ENCODE peak calls at places on chromosome 4, in seven cellular contexts. Y is GM20000, V is thyroid gland, B is lower leg skin, W is uterus, D is K562, H is Peyer's patch. Z is an unnamed sample.

GRCh38 chr4:80154547-80154933 is 42.8 kb upstream of the PRDM8 start:
- DNase-seq in Y (no peak), V (no peak), B (no peak), W (no peak), D (no peak), H (no peak), Z (no peak)

GRCh38 chr4:98929341-98930267 is 671 bp upstream of the EIF4E start:
- DNase-seq in Y (peak; percentile 59), V (peak; percentile 51), B (peak; percentile 72), W (peak; percentile 82), D (peak; percentile 58), H (peak; percentile 53), Z (peak; percentile 97)

GRCh38 chr4:19300213-19300612 is 951.5 kb upstream of the SLIT2 start:
- DNase-seq in Y (no peak), V (no peak), B (no peak), W (no peak), D (no peak), H (no peak), Z (no peak)

GRCh38 chr4:159258889-159259560 is 156.1 kb downstream of the RAPGEF2 start:
- DNase-seq in Y (no peak), V (no peak), B (no peak), W (no peak), D (no peak), H (no peak), Z (no peak)

GRCh38 chr4:140091305-140091704 is 62.7 kb downstream of the MAML3 start:
- DNase-seq in Y (no peak), V (no peak), B (no peak), W (no peak), D (no peak), H (no peak), Z (no peak)

GRCh38 chr4:71545168-71545567 is 206.3 kb downstream of the SLC4A4 start:
- DNase-seq in Y (no peak), V (no peak), B (no peak), W (no peak), D (no peak), H (no peak), Z (no peak)

GRCh38 chr4:137998666-137999429 is 243.3 kb downstream of the SLC7A11 start:
- DNase-seq in Y (no peak), V (no peak), B (no peak), W (no peak), D (no peak), H (no peak), Z (no peak)

GRCh38 chr4:92231511-92231910 is 72.3 kb upstream of the GRID2 start:
- DNase-seq in Y (no peak), V (no peak), B (no peak), W (no peak), D (no peak), H (no peak), Z (no peak)

GRCh38 chr4:67764183-67764582 is 10.0 kb upstream of the GNRHR start:
- DNase-seq in Y (no peak), V (no peak), B (no peak), W (no peak), D (no peak), H (no peak), Z (no peak)

GRCh38 chr4:42331914-42332368 is 65.3 kb upstream of the SHISA3 start:
- DNase-seq in Y (peak; percentile 28), V (no peak), B (peak; percentile 21), W (no peak), D (no peak), H (no peak), Z (no peak)

GRCh38 chr4:129092636-129093172 is 635 bp downstream of the SCLT1 start:
- DNase-seq in Y (no peak), V (no peak), B (no peak), W (no peak), D (no peak), H (no peak), Z (no peak)

GRCh38 chr4:186486172-186486571 is 69.2 kb downstream of the MTNR1A start:
- DNase-seq in Y (no peak), V (peak; percentile 13), B (no peak), W (no peak), D (no peak), H (no peak), Z (no peak)

GRCh38 chr4:75561789-75562188 is 5.9 kb downstream of the ODAPH start:
- DNase-seq in Y (no peak), V (no peak), B (no peak), W (no peak), D (no peak), H (no peak), Z (no peak)

GRCh38 chr4:68927165-68927564 is 24.4 kb downstream of the UGT2A3 start:
- DNase-seq in Y (no peak), V (no peak), B (no peak), W (no peak), D (no peak), H (no peak), Z (no peak)

GRCh38 chr4:7909966-7910720 is 29.5 kb downstream of the AFAP1 start:
- DNase-seq in Y (no peak), V (peak; percentile 41), B (no peak), W (peak; percentile 64), D (no peak), H (no peak), Z (no peak)

GRCh38 chr4:100421356-100421978 is 96.4 kb downstream of the EMCN start:
- DNase-seq in Y (no peak), V (no peak), B (no peak), W (no peak), D (no peak), H (no peak), Z (no peak)

GRCh38 chr4:10734697-10735096 is 50.1 kb upstream of the CLNK start:
- DNase-seq in Y (no peak), V (no peak), B (no peak), W (no peak), D (no peak), H (peak; percentile 52), Z (no peak)

GRCh38 chr4:122755675-122756074 is 23.2 kb downstream of the BBS12 start:
- DNase-seq in Y (no peak), V (no peak), B (no peak), W (no peak), D (no peak), H (no peak), Z (no peak)

GRCh38 chr4:76950052-76950845 is 697 bp downstream of the SEPTIN11 start:
- DNase-seq in Y (peak; percentile 61), V (peak; percentile 47), B (peak; percentile 36), W (peak; percentile 45), D (peak; percentile 59), H (peak; percentile 31), Z (no peak)

GRCh38 chr4:38387348-38387747 is 276.7 kb upstream of the KLF3 start:
- DNase-seq in Y (no peak), V (peak; percentile 98), B (peak; percentile 72), W (peak; percentile 86), D (no peak), H (no peak), Z (no peak)

GRCh38 chr4:84503495-84504437 is 4.7 kb upstream of the NKX6-1 start:
- DNase-seq in Y (peak; percentile 72), V (no peak), B (no peak), W (no peak), D (peak; percentile 61), H (no peak), Z (no peak)

GRCh38 chr4:10584042-10584441 is 100.5 kb downstream of the CLNK start:
- DNase-seq in Y (peak; percentile 55), V (peak; percentile 13), B (no peak), W (no peak), D (no peak), H (no peak), Z (no peak)

GRCh38 chr4:153547520-153547919 is 81.4 kb downstream of the TMEM131L start:
- DNase-seq in Y (no peak), V (no peak), B (no peak), W (no peak), D (no peak), H (no peak), Z (no peak)

GRCh38 chr4:123824524-123824923 is 427.9 kb downstream of the SPRY1 start:
- DNase-seq in Y (no peak), V (no peak), B (no peak), W (no peak), D (no peak), H (no peak), Z (no peak)

GRCh38 chr4:109368661-109369060 is 65.0 kb upstream of the SEC24B start:
- DNase-seq in Y (no peak), V (no peak), B (no peak), W (no peak), D (no peak), H (no peak), Z (no peak)

GRCh38 chr4:183798921-183799307 is 106.2 kb upstream of the STOX2 start:
- DNase-seq in Y (no peak), V (peak; percentile 15), B (no peak), W (no peak), D (no peak), H (no peak), Z (no peak)
- TF ChIP-seq CTCF in Y (no peak), V (no peak), B (no peak), W (no peak), D (no peak), H (no peak), Z (no peak)

GRCh38 chr4:653080-653821 is 20.8 kb downstream of the ATP5ME start:
- DNase-seq in Y (no peak), V (no peak), B (no peak), W (no peak), D (no peak), H (no peak), Z (no peak)

GRCh38 chr4:654871-655734 is 19.0 kb downstream of the ATP5ME start:
- DNase-seq in Y (no peak), V (no peak), B (no peak), W (no peak), D (no peak), H (no peak), Z (no peak)

GRCh38 chr4:655735-656151 is 18.3 kb downstream of the ATP5ME start:
- DNase-seq in Y (no peak), V (no peak), B (no peak), W (no peak), D (no peak), H (no peak), Z (no peak)

GRCh38 chr4:654526-654845 is 19.6 kb downstream of the ATP5ME start:
- DNase-seq in Y (no peak), V (no peak), B (no peak), W (no peak), D (no peak), H (no peak), Z (no peak)

GRCh38 chr4:653831-654525 is 20.1 kb downstream of the ATP5ME start:
- DNase-seq in Y (no peak), V (no peak), B (no peak), W (no peak), D (no peak), H (no peak), Z (no peak)
- TF ChIP-seq CTCF in Y (no peak), V (no peak), B (no peak), W (no peak), D (no peak), H (no peak), Z (no peak)

GRCh38 chr4:181261279-181261678 is 981.9 kb upstream of the TENM3 start:
- DNase-seq in Y (no peak), V (no peak), B (no peak), W (no peak), D (no peak), H (no peak), Z (no peak)
- TF ChIP-seq CTCF in Y (no peak), V (no peak), B (no peak), W (no peak), D (no peak), H (no peak), Z (no peak)

DNA sequence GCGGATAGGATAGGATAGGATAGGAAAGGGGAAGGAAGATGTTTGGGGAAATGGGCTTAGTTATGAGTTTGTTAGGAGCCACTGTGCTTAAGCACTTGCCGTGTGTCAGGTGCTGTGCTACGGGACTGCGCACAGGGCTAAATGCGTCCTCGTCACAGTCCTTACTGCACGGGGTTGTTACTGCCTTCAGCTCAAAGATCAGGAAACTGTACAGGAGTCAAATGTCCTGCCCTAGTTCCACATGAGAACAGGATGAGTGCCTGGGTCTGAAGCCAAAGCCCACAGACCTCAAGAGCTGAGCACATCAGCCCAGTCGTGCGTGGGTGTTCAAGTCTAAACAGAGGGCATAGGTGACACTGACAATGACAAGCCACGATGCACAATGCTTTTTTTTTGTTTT is 15.0 kb downstream of the ACSL1 start:
- DNase-seq in Y (no peak), V (no peak), B (no peak), W (no peak), D (no peak), H (no peak), Z (no peak)
- TF ChIP-seq CTCF in Y (no peak), V (no peak), B (no peak), W (no peak), D (no peak), H (no peak), Z (no peak)